ENCODE peak calls at places on chromosomes 1 and 21, in nine cellular contexts. Z, U, L, X, J, K, E, T and S are unnamed samples.

GRCh38 chr21:32338209-32338921 is 39.7 kb downstream of the MRAP start:
- DNase-seq in Z (no peak), U (no peak), L (no peak), X (no peak), J (no peak), K (no peak), E (no peak), T (no peak), S (no peak)

GRCh38 chr1:18636762-18637552 is 6.3 kb downstream of the PAX7 start:
- DNase-seq in Z (no peak), U (no peak), L (no peak), X (no peak), J (no peak), K (no peak), E (no peak), T (no peak), S (no peak)

GRCh38 chr1:16236091-16236494 is 890 bp downstream of the CPLANE2 start:
- DNase-seq in Z (no peak), U (peak), L (no peak), X (peak), J (no peak), K (no peak), E (peak), T (peak), S (peak)

GRCh38 chr1:209038735-209039134 is 544.8 kb upstream of the CAMK1G start:
- DNase-seq in Z (no peak), U (no peak), L (no peak), X (no peak), J (no peak), K (no peak), E (no peak), T (no peak), S (no peak)

GRCh38 chr21:21137986-21138385 is 139.8 kb downstream of the NCAM2 start:
- DNase-seq in Z (no peak), U (no peak), L (no peak), X (no peak), J (no peak), K (no peak), E (no peak), T (no peak), S (no peak)

GRCh38 chr1:197441990-197442389 is 173.9 kb downstream of the CRB1 start:
- DNase-seq in Z (no peak), U (no peak), L (no peak), X (no peak), J (no peak), K (no peak), E (no peak), T (no peak), S (no peak)

GRCh38 chr1:228870041-228870713 is 134.9 kb downstream of the RHOU start:
- DNase-seq in Z (no peak), U (no peak), L (no peak), X (no peak), J (no peak), K (no peak), E (no peak), T (no peak), S (no peak)

GRCh38 chr1:6783956-6784559 is 1.2 kb upstream of the CAMTA1 start:
- DNase-seq in Z (no peak), U (no peak), L (no peak), X (no peak), J (no peak), K (no peak), E (no peak), T (peak), S (no peak)

GRCh38 chr1:46757256-46757955 is 38.5 kb upstream of the EFCAB14 start:
- DNase-seq in Z (no peak), U (no peak), L (no peak), X (peak), J (no peak), K (peak), E (no peak), T (no peak), S (no peak)

GRCh38 chr1:109483658-109484518 is at the start of gene ATXN7L2:
- DNase-seq in Z (peak), U (peak), L (peak), X (peak), J (peak), K (peak), E (peak), T (peak), S (peak)

GRCh38 chr1:110067957-110068645 is 2.4 kb downstream of the ALX3 start:
- DNase-seq in Z (no peak), U (no peak), L (no peak), X (no peak), J (no peak), K (no peak), E (no peak), T (no peak), S (no peak)

GRCh38 chr1:47388548-47389238 is 27.4 kb upstream of the FOXE3 start:
- DNase-seq in Z (no peak), U (peak), L (no peak), X (peak), J (peak), K (no peak), E (no peak), T (peak), S (peak)

GRCh38 chr1:14926214-14926613 is 227.3 kb upstream of the TMEM51 start:
- DNase-seq in Z (no peak), U (no peak), L (no peak), X (no peak), J (no peak), K (no peak), E (no peak), T (no peak), S (no peak)

GRCh38 chr1:14924012-14924452 is 229.5 kb upstream of the TMEM51 start:
- DNase-seq in Z (peak), U (peak), L (no peak), X (peak), J (peak), K (peak), E (no peak), T (peak), S (peak)

GRCh38 chr1:14925336-14926136 is 228.0 kb upstream of the TMEM51 start:
- DNase-seq in Z (no peak), U (no peak), L (no peak), X (no peak), J (no peak), K (no peak), E (no peak), T (no peak), S (no peak)

GRCh38 chr1:14923400-14924011 is 230.0 kb upstream of the TMEM51 start:
- DNase-seq in Z (no peak), U (no peak), L (no peak), X (no peak), J (no peak), K (no peak), E (no peak), T (no peak), S (no peak)

DNA sequence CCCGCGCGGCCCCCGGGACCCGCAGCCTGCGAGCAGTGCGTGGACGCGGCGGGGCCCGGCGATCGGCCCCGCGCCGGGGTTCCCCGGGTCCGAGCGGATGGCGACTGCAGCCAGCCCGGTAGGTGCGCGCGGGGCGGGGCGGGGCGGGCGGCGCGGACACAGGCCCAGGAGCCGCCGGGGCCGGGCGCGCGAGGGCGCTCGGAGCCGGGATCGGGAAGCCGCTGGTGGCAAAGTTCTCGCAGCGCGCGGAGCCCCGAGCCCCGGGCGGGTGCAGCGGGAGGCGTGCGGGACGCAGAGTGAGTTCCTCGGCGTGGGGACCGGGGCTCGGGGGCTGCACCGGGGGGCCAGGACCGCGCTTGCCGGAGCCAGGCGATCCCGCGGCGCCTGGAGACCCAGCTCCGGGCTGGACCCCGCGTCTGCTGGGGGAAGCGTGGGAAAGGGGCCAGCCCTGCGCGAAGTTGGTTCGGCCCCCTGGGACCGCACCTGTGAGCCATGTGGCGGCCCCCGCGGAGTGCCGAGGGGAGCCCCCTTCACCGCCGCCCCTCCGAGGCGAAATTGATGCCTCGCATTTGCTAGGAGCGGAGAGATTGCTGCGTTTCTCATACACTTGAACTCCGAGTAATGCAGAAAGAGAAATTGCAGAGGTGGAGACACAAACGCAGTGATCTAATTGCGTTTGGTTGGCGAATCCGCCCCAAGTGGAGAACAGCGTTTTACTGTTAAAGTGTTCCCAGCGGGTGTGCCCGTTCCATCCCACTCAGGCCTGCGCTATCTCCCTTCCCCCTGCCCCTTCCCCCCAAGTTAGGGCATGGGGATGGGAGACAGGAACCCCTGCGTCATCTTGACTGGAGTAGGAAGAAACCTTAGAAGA is 228.9 kb upstream of the TMEM51 start:
- DNase-seq in Z (no peak), U (no peak), L (no peak), X (peak), J (peak), K (peak), E (no peak), T (peak), S (peak)
- H3K27ac ChIP-seq in Z (peak), U (no peak), L (peak), X (peak), J (peak), K (peak), E (no peak), T (no peak), S (peak)

DNA sequence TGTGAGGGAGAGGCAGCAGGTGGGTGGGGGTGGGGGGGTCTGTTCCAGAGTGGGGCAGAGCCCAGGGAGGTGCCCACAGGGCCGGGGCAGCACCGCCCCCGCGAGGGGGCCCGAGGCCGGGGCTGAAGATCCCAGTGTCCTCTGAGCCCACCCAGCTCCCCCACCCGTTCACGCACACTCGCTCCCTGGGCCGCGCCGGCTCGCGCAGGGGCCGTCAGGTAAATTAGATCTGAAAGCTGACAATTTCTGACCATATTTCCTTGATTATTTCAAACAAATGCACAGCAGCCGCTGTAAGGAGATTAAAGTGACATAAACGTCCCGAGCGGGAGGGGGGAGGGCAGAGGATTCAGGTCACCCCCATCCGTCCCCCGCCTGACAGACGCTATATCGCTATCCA is 118.1 kb downstream of the CASZ1 start:
- DNase-seq in Z (no peak), U (no peak), L (no peak), X (no peak), J (no peak), K (no peak), E (no peak), T (no peak), S (no peak)
- H3K27ac ChIP-seq in Z (no peak), U (no peak), L (no peak), X (no peak), J (peak), K (peak), E (no peak), T (no peak), S (peak)

GRCh38 chr1:234932106-234932505 is 196.5 kb downstream of the TOMM20 start:
- DNase-seq in Z (no peak), U (no peak), L (no peak), X (peak), J (no peak), K (no peak), E (no peak), T (no peak), S (no peak)
- H3K27ac ChIP-seq in Z (no peak), U (no peak), L (no peak), X (no peak), J (no peak), K (no peak), E (no peak), T (no peak), S (no peak)

DNA sequence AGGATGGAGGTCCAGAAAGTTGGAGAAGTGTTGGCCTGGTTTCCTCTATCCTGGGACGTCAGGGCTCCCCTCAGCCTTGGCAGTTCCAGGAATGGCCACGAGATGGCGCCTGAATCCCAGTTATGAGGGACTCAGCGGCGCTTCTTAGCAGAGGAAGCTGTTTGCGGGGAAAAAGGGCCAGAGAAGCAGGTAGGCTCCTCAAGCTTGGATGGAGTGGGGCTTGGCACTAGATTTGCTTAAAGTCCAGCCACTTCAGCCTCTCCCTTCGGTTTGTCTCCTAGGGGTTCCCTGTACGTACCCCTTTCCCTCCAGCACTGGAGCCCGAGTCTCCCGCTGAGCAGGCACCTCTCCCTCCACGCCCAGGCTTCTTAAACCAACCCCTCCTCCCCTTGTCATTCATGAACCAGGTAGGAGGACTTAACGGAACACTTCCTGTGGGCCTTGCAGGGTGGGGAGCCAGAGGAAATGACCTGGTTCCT is 32.0 kb upstream of the TENT5B start:
- DNase-seq in Z (peak), U (peak), L (no peak), X (peak), J (peak), K (peak), E (peak), T (peak), S (peak)
- H3K27ac ChIP-seq in Z (no peak), U (no peak), L (no peak), X (no peak), J (peak), K (peak), E (no peak), T (no peak), S (no peak)

GRCh38 chr1:13570924-13571323 is 12.7 kb upstream of the PDPN start:
- DNase-seq in Z (no peak), U (no peak), L (no peak), X (no peak), J (no peak), K (no peak), E (no peak), T (no peak), S (no peak)
- H3K27ac ChIP-seq in Z (no peak), U (no peak), L (no peak), X (no peak), J (no peak), K (no peak), E (no peak), T (no peak), S (no peak)

DNA sequence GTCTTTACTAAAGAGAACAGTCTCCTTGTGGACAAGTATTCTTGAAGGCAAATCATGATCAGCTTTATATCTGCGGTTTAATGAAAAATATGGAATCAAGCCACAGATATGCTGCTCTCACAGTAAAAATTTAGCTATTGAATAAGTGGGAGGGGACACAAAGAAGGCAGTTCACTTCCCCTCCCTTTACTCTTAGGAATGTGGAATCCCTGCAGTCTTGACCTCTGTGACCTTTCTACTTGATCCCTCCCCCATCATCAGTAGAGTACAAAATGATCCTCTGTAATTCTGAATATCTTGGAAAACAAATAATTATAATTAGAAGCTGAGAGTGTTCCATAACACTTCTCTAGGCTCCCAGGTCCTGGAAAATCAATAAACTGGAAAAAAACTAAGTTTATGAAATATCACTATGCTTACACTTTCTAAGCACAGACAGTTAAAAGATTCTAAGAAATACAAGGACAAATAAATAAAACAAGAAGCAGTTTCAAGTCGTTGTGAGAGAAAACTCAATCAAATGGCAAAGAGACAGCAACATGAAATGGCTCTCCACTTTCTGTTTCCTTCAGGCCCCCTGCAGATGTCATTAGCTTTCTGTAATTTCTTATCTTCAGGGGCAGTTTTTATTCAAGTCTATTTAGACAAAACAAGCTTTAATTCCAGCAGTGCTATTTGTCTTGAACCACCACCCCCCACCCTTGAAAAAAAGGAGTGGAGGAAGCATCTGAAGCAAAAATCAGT is 136.5 kb upstream of the HOOK1 start:
- DNase-seq in Z (no peak), U (no peak), L (no peak), X (no peak), J (no peak), K (no peak), E (no peak), T (no peak), S (no peak)
- H3K27ac ChIP-seq in Z (peak), U (no peak), L (no peak), X (peak), J (peak), K (no peak), E (no peak), T (no peak), S (peak)

GRCh38 chr1:168190284-168190884 is 11.6 kb downstream of the TIPRL start:
- DNase-seq in Z (no peak), U (no peak), L (no peak), X (no peak), J (no peak), K (no peak), E (no peak), T (no peak), S (no peak)

GRCh38 chr1:168199056-168199455 is 20.3 kb downstream of the TIPRL start:
- DNase-seq in Z (no peak), U (no peak), L (no peak), X (no peak), J (no peak), K (no peak), E (no peak), T (no peak), S (no peak)

DNA sequence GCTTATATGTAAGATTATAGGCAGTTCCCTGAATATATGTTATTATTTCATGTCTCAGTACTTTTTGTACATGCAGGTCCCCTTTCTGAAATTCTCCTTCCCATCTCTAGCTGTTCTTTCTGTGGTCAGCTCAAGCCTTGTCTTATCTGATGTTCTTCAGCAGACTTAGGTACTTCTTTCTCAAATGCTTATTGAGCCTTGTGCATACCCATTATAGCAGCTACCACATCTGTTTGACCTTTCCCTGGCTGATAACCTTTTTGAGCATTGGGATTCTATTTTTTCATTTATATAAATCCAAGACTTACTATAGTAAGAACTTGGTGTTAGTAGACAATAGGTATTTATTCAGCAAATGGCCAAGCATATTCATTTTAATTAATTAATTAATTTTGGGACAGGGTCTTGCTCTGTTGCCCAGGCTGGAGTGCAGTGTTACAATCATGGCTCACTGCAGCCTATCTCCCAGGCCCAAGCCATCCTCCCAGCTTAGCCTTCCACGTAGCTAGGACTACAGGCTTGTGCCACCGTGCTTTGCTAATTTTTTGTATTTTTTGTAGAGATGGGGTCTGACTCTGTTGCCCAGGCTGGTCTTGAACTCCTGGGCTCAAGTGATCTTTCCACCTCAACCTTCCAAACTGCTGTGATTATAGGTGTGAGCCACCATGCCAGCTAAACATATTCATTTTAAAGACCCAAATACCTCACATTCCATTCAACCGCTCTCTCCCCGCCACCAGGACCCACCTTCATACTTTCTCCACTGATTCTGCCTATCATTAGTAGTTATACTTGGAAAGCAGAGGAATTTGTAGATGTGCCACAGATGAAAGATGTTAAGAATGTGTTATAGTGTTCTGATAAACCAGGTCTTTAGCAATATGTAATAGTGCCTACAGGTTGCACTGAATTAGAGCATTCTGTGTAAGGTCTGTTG is 16.7 kb downstream of the TIPRL start:
- DNase-seq in Z (no peak), U (no peak), L (no peak), X (no peak), J (no peak), K (no peak), E (no peak), T (no peak), S (no peak)
- H3K27ac ChIP-seq in Z (no peak), U (no peak), L (no peak), X (no peak), J (no peak), K (no peak), E (no peak), T (no peak), S (no peak)

GRCh38 chr1:58714594-58714993 is 14.7 kb upstream of the MYSM1 start:
- DNase-seq in Z (no peak), U (no peak), L (no peak), X (no peak), J (no peak), K (no peak), E (no peak), T (no peak), S (no peak)

GRCh38 chr1:58713841-58714240 is 14.0 kb upstream of the MYSM1 start:
- DNase-seq in Z (no peak), U (no peak), L (no peak), X (no peak), J (no peak), K (no peak), E (no peak), T (no peak), S (no peak)

GRCh38 chr1:58709540-58709939 is 9.7 kb upstream of the MYSM1 start:
- DNase-seq in Z (no peak), U (no peak), L (no peak), X (no peak), J (no peak), K (no peak), E (no peak), T (no peak), S (no peak)

GRCh38 chr1:58708166-58708565 is 8.3 kb upstream of the MYSM1 start:
- DNase-seq in Z (no peak), U (no peak), L (no peak), X (no peak), J (no peak), K (no peak), E (no peak), T (no peak), S (no peak)

DNA sequence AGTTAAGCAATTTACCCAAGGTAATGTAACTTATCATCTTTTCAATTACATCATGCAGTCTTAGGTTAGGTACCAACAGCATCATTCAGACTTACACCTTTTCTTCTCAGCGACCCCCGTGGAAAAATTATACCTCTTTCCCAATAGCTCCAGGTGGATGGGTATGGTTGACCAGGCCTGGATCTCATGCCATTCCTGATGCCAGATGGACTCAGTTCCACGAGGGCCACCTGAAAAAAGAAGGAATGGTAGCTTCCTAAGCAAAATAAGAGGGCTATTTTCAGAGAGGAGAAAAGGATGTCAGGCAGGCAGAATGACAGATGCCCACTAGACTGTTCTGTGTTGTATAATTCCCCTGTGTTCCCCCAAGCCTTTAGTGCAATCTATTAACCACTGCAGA is 10.3 kb upstream of the MYSM1 start:
- DNase-seq in Z (no peak), U (no peak), L (no peak), X (no peak), J (no peak), K (no peak), E (no peak), T (no peak), S (no peak)
- H3K27ac ChIP-seq in Z (no peak), U (no peak), L (no peak), X (no peak), J (no peak), K (no peak), E (no peak), T (no peak), S (no peak)

GRCh38 chr1:213550804-213551203 is 437.0 kb upstream of the PROX1 start:
- DNase-seq in Z (no peak), U (no peak), L (no peak), X (no peak), J (no peak), K (no peak), E (no peak), T (no peak), S (no peak)
- H3K27ac ChIP-seq in Z (no peak), U (no peak), L (no peak), X (no peak), J (no peak), K (no peak), E (no peak), T (no peak), S (no peak)